ENCODE peak calls at places on chromosomes 12 and 14, in eight cellular contexts. Y, L, G, I, M, J, P and S are unnamed samples.

GRCh38 chr12:89244536-89244935 is 107.8 kb downstream of the DUSP6 start:
- DNase-seq in Y (no peak), L (no peak), G (peak; percentile 42), I (no peak), M (no peak), J (no peak), P (no peak), S (no peak)

GRCh38 chr12:131432532-131433260 is 278.2 kb upstream of the SFSWAP start:
- DNase-seq in Y (no peak), L (no peak), G (no peak), I (no peak), M (no peak), J (no peak), P (no peak), S (no peak)

GRCh38 chr14:75310295-75311059 is 31.8 kb downstream of the FOS start:
- DNase-seq in Y (peak; percentile 95), L (peak; percentile 87), G (peak; percentile 84), I (peak; percentile 80), M (no peak), J (peak; percentile 72), P (peak; percentile 96), S (no peak)

GRCh38 chr14:92586001-92586947 is 72.7 kb downstream of the RIN3 start:
- DNase-seq in Y (no peak), L (peak; percentile 32), G (peak; percentile 93), I (peak; percentile 97), M (peak; percentile 69), J (no peak), P (peak; percentile 85), S (peak; percentile 45)

GRCh38 chr12:70756791-70757190 is 119.6 kb upstream of the PTPRB start:
- DNase-seq in Y (peak; percentile 70), L (no peak), G (no peak), I (no peak), M (no peak), J (no peak), P (no peak), S (no peak)

GRCh38 chr14:51616724-51617409 is 34.8 kb upstream of the FRMD6 start:
- DNase-seq in Y (no peak), L (no peak), G (peak; percentile 82), I (peak; percentile 84), M (peak; percentile 94), J (no peak), P (no peak), S (peak; percentile 90)

GRCh38 chr12:109677323-109677722 is 36.3 kb upstream of the FAM222A start:
- DNase-seq in Y (peak; percentile 100), L (no peak), G (no peak), I (no peak), M (no peak), J (no peak), P (no peak), S (no peak)

GRCh38 chr12:83199069-83199468 is 512.4 kb downstream of the TMTC2 start:
- DNase-seq in Y (no peak), L (no peak), G (no peak), I (no peak), M (no peak), J (no peak), P (no peak), S (no peak)

GRCh38 chr14:68355415-68355814 is 437.5 kb downstream of the ZFP36L1 start:
- DNase-seq in Y (no peak), L (no peak), G (no peak), I (no peak), M (no peak), J (no peak), P (no peak), S (no peak)

GRCh38 chr12:83042441-83043215 is 355.9 kb downstream of the TMTC2 start:
- DNase-seq in Y (no peak), L (no peak), G (peak; percentile 28), I (no peak), M (no peak), J (no peak), P (no peak), S (no peak)

GRCh38 chr12:129109174-129110001 is 256.1 kb downstream of the GLT1D1 start:
- DNase-seq in Y (no peak), L (no peak), G (no peak), I (no peak), M (no peak), J (no peak), P (no peak), S (no peak)

GRCh38 chr12:3328081-3328480 is 162.9 kb upstream of the PRMT8 start:
- DNase-seq in Y (peak; percentile 72), L (no peak), G (no peak), I (no peak), M (no peak), J (no peak), P (no peak), S (no peak)

GRCh38 chr14:25032092-25032784 is 17.7 kb downstream of the STXBP6 start:
- DNase-seq in Y (no peak), L (no peak), G (no peak), I (no peak), M (no peak), J (no peak), P (no peak), S (no peak)

GRCh38 chr12:90124289-90124688 is 415.7 kb upstream of the ATP2B1 start:
- DNase-seq in Y (no peak), L (no peak), G (peak; percentile 30), I (peak; percentile 14), M (peak; percentile 23), J (no peak), P (no peak), S (no peak)

GRCh38 chr12:131060011-131060703 is 106.5 kb downstream of the ADGRD1 start:
- DNase-seq in Y (no peak), L (peak; percentile 5), G (no peak), I (no peak), M (no peak), J (no peak), P (peak; percentile 49), S (no peak)

GRCh38 chr14:51147183-51147582 is 52.3 kb upstream of the TRIM9 start:
- DNase-seq in Y (no peak), L (no peak), G (peak; percentile 21), I (no peak), M (no peak), J (no peak), P (no peak), S (no peak)

GRCh38 chr12:56324196-56324595 is 8.4 kb upstream of the CNPY2 start:
- DNase-seq in Y (no peak), L (no peak), G (no peak), I (no peak), M (no peak), J (no peak), P (no peak), S (no peak)

GRCh38 chr14:72553656-72554055 is 340.2 kb downstream of the DPF3 start:
- DNase-seq in Y (no peak), L (no peak), G (no peak), I (no peak), M (no peak), J (no peak), P (peak; percentile 21), S (no peak)

GRCh38 chr14:41167040-41167439 is 439.6 kb upstream of the LRFN5 start:
- DNase-seq in Y (peak; percentile 93), L (no peak), G (no peak), I (no peak), M (no peak), J (no peak), P (no peak), S (no peak)